ENCODE peak calls at places on chromosomes 12 and 14, in five cellular contexts. U is neuronal stem cell, O is GM23248, L is mucosa of descending colon, X is tibial nerve. S is an unnamed sample.
A peak's percentile ranks its signal among the peaks of the same experiment; 100 is the strongest.

GRCh38 chr12:26723379-26724308 is 109.3 kb downstream of the ITPR2 start:
- DNase-seq in U (no peak), O (peak; percentile 61), L (no peak), X (no peak), S (no peak)

GRCh38 chr14:22536853-22537338 is 52.1 kb downstream of the DAD1 start:
- DNase-seq in U (no peak), O (peak; percentile 99), L (peak; percentile 59), X (peak; percentile 62), S (no peak)

GRCh38 chr12:27284751-27285150 is 40.7 kb downstream of the STK38L start:
- DNase-seq in U (no peak), O (peak; percentile 85), L (no peak), X (no peak), S (no peak)

GRCh38 chr12:113955109-113955970 is 10.8 kb downstream of the RBM19 start:
- DNase-seq in U (no peak), O (peak; percentile 21), L (peak; percentile 47), X (no peak), S (peak; percentile 62)

GRCh38 chr12:119931402-119931801 is 54.3 kb upstream of the CIT start:
- DNase-seq in U (no peak), O (no peak), L (no peak), X (no peak), S (no peak)

GRCh38 chr12:102963796-102964195 is 6.3 kb downstream of the ASCL1 start:
- DNase-seq in U (no peak), O (no peak), L (no peak), X (no peak), S (no peak)

GRCh38 chr12:47652491-47653234 is 53.2 kb downstream of the RPAP3 start:
- DNase-seq in U (no peak), O (peak; percentile 17), L (peak; percentile 15), X (peak; percentile 15), S (no peak)

GRCh38 chr12:10753066-10753465 is 29.9 kb upstream of the YBX3 start:
- DNase-seq in U (no peak), O (peak; percentile 76), L (no peak), X (no peak), S (no peak)

GRCh38 chr12:44748950-44749468 is 127.1 kb downstream of the NELL2 start:
- DNase-seq in U (no peak), O (no peak), L (no peak), X (no peak), S (no peak)

GRCh38 chr12:132399092-132400010 is 70.0 kb upstream of the GALNT9 start:
- DNase-seq in U (no peak), O (no peak), L (no peak), X (no peak), S (no peak)

GRCh38 chr12:81206425-81206824 is 128.5 kb downstream of the ACSS3 start:
- DNase-seq in U (no peak), O (no peak), L (no peak), X (no peak), S (peak; percentile 20)

GRCh38 chr14:65179918-65180724 is 77.8 kb upstream of the MAX start:
- DNase-seq in U (no peak), O (peak; percentile 94), L (peak; percentile 33), X (no peak), S (no peak)

GRCh38 chr14:56581041-56581727 is 1.6 kb downstream of the TMEM260 start:
- DNase-seq in U (no peak), O (peak; percentile 6), L (no peak), X (no peak), S (no peak)

GRCh38 chr12:26378721-26379120 is 183.3 kb downstream of the SSPN start:
- DNase-seq in U (no peak), O (no peak), L (peak; percentile 51), X (no peak), S (no peak)

GRCh38 chr12:108722992-108723766 is 8.1 kb downstream of the CORO1C start:
- DNase-seq in U (no peak), O (peak; percentile 92), L (no peak), X (peak; percentile 47), S (no peak)

GRCh38 chr12:108724890-108725151 is 6.5 kb downstream of the CORO1C start:
- DNase-seq in U (no peak), O (no peak), L (no peak), X (no peak), S (no peak)

GRCh38 chr12:108722463-108722862 is 8.9 kb downstream of the CORO1C start:
- DNase-seq in U (no peak), O (peak; percentile 46), L (no peak), X (no peak), S (no peak)

GRCh38 chr12:108721824-108722223 is 9.5 kb downstream of the CORO1C start:
- DNase-seq in U (no peak), O (no peak), L (no peak), X (no peak), S (no peak)

GRCh38 chr12:108724054-108724889 is 7.0 kb downstream of the CORO1C start:
- DNase-seq in U (no peak), O (peak; percentile 68), L (peak; percentile 37), X (peak; percentile 40), S (no peak)
- H3K4me1 ChIP-seq in U (peaks cover 6% of the 10 kb centered on the region), O (peaks cover 84% of the 10 kb centered on the region), L (peaks cover 20% of the 10 kb centered on the region), X (peaks cover 46% of the 10 kb centered on the region), S (peaks cover 33% of the 10 kb centered on the region)

GRCh38 chr14:102183922-102184677 is 44.4 kb downstream of the WDR20 start:
- DNase-seq in U (no peak), O (no peak), L (no peak), X (no peak), S (peak; percentile 19)
- H3K4me1 ChIP-seq in U (peaks cover 15% of the 10 kb centered on the region), O (peaks cover 53% of the 10 kb centered on the region), L (no peaks in the 10 kb centered on the region), X (peaks cover 18% of the 10 kb centered on the region), S (peaks cover 39% of the 10 kb centered on the region)

GRCh38 chr14:52012635-52013034 is 23.3 kb downstream of the RTRAF start:
- DNase-seq in U (no peak), O (peak; percentile 42), L (no peak), X (no peak), S (no peak)
- H3K4me1 ChIP-seq in U (peaks cover 7% of the 10 kb centered on the region), O (no peaks in the 10 kb centered on the region), L (no peaks in the 10 kb centered on the region), X (no peaks in the 10 kb centered on the region), S (peaks cover 17% of the 10 kb centered on the region)

DNA sequence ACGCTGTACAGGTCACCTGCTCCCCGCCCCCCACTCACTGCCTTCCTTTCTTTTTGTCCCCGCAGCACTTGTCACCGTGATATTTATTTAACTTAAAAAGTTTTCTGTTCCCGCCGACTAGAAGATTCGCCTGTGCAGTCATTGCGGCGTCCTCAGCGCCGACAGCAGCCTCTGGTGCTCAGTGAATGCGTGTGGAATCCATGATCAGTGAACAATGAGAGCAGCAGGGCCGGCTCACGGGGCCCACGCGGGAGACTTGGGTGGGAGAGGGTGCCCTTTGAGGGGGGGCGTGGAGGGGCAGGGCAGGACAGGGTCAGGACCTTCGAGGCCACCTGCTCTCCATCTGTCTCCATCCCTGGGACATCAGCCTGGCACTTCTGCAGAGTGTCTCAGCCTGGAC is 24.5 kb downstream of the BEGAIN start:
- DNase-seq in U (no peak), O (no peak), L (no peak), X (no peak), S (no peak)
- H3K4me1 ChIP-seq in U (peaks cover 13% of the 10 kb centered on the region), O (no peaks in the 10 kb centered on the region), L (peaks cover 2% of the 10 kb centered on the region), X (no peaks in the 10 kb centered on the region), S (peaks cover 18% of the 10 kb centered on the region)

GRCh38 chr14:51337520-51337919 is 97.5 kb downstream of the TMX1 start:
- DNase-seq in U (no peak), O (no peak), L (no peak), X (no peak), S (no peak)
- H3K4me1 ChIP-seq in U (peaks cover 2% of the 10 kb centered on the region), O (peaks cover 25% of the 10 kb centered on the region), L (no peaks in the 10 kb centered on the region), X (peaks cover 4% of the 10 kb centered on the region), S (no peaks in the 10 kb centered on the region)

GRCh38 chr12:124562018-124562795 is 5.2 kb downstream of the NCOR2 start:
- DNase-seq in U (no peak), O (no peak), L (no peak), X (no peak), S (no peak)
- H3K4me1 ChIP-seq in U (peaks cover 22% of the 10 kb centered on the region), O (peaks cover 4% of the 10 kb centered on the region), L (peaks cover 23% of the 10 kb centered on the region), X (peaks cover 43% of the 10 kb centered on the region), S (peaks cover 31% of the 10 kb centered on the region)

GRCh38 chr14:100384277-100384676 is 61.1 kb downstream of the SLC25A47 start:
- DNase-seq in U (no peak), O (no peak), L (no peak), X (no peak), S (no peak)
- H3K4me1 ChIP-seq in U (peaks cover 10% of the 10 kb centered on the region), O (peaks cover 9% of the 10 kb centered on the region), L (peaks cover 18% of the 10 kb centered on the region), X (peaks cover 5% of the 10 kb centered on the region), S (peaks cover 12% of the 10 kb centered on the region)

DNA sequence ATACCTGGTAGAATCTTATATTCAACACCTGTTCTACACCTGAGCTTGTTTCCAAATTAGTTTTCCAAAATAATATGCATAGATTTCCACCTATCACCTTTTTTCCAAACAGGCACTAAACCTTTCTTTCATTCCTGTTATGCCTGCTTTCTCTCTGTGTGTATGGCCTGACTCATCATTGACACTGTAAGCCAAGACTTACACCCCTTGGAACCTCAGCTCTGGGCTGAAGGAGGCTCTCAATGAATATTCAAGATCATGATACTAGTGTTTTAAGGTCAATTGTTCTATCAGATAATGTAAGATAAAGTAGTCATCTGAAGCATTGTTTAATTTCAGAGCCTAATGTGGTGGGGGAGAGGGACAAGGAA is 1193.3 kb downstream of the FLRT2 start:
- DNase-seq in U (no peak), O (no peak), L (no peak), X (no peak), S (no peak)
- H3K4me1 ChIP-seq in U (no peaks in the 10 kb centered on the region), O (no peaks in the 10 kb centered on the region), L (no peaks in the 10 kb centered on the region), X (no peaks in the 10 kb centered on the region), S (no peaks in the 10 kb centered on the region)

DNA sequence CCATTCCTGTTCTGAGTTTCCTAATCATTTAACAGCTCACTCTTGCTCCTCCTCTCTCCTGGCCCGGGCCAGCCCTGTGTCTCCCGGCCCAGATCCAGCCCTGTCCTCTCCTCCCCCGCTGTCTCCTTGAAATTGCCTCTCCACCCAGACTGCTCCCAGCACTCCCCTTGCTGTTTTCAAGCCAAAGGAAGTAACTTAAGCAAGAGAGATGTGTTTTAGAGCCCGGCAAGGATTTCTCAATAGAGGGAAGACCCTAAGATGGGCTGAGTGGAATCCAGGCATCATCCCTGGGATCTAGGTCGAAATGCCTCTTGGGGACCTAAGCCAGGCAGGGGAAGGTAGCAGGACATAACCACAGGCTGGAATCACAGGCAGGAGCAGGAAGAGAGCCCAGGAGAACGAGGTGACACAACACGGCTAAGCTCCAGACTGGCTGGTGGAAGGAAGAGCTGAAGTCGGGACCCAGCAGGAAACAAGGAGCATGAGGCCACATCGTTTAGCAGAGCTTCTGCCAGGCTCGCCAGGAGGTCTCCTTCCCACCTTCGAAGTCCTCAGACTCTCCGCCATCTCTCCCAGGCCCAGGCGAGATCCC is 2.0 kb upstream of the LRP1-AS start:
- DNase-seq in U (no peak), O (peak; percentile 93), L (peak; percentile 67), X (peak; percentile 77), S (no peak)
- H3K4me1 ChIP-seq in U (peaks cover 4% of the 10 kb centered on the region), O (peaks cover 86% of the 10 kb centered on the region), L (peaks cover 49% of the 10 kb centered on the region), X (peaks cover 84% of the 10 kb centered on the region), S (no peaks in the 10 kb centered on the region)

GRCh38 chr14:73427516-73428264 is 30.7 kb downstream of the NUMB start:
- DNase-seq in U (no peak), O (no peak), L (no peak), X (no peak), S (no peak)
- H3K4me1 ChIP-seq in U (no peaks in the 10 kb centered on the region), O (peaks cover 21% of the 10 kb centered on the region), L (peaks cover 26% of the 10 kb centered on the region), X (no peaks in the 10 kb centered on the region), S (no peaks in the 10 kb centered on the region)

S was measured in neural progenitor cell.